ENCODE peak calls at places on chromosomes 11 and 22, in four cellular contexts. One of them, this sample, is unnamed.

GRCh38 chr22:48335442-48336139 is 1492.1 kb downstream of the BRD1 start:
- DNase-seq in lower leg skin: no peak
- DNase-seq in Caco-2: no peak
- DNase-seq in stomach: no peak
- DNase-seq in this sample: no peak

GRCh38 chr11:60864856-60865513 is 2.4 kb upstream of the ZP1 start:
- DNase-seq in lower leg skin: peak
- DNase-seq in Caco-2: no peak
- DNase-seq in stomach: no peak
- DNase-seq in this sample: no peak

GRCh38 chr11:111347723-111348115 is 31.4 kb downstream of the POU2AF1 start:
- DNase-seq in lower leg skin: peak
- DNase-seq in Caco-2: no peak
- DNase-seq in stomach: no peak
- DNase-seq in this sample: no peak

GRCh38 chr11:116376054-116376453 is 396.7 kb downstream of the BUD13 start:
- DNase-seq in lower leg skin: no peak
- DNase-seq in Caco-2: peak
- DNase-seq in stomach: no peak
- DNase-seq in this sample: no peak

GRCh38 chr11:33211153-33211552 is 46.0 kb upstream of the HIPK3 start:
- DNase-seq in lower leg skin: no peak
- DNase-seq in Caco-2: no peak
- DNase-seq in stomach: no peak
- DNase-seq in this sample: no peak

GRCh38 chr22:28462041-28462440 is 217.6 kb downstream of the TTC28 start:
- DNase-seq in lower leg skin: no peak
- DNase-seq in Caco-2: no peak
- DNase-seq in stomach: no peak
- DNase-seq in this sample: no peak

GRCh38 chr11:75429902-75430691 is 2.9 kb downstream of the KLHL35 start:
- DNase-seq in lower leg skin: no peak
- DNase-seq in Caco-2: peak
- DNase-seq in stomach: peak
- DNase-seq in this sample: peak

GRCh38 chr11:80165763-80166162 is 724.9 kb upstream of the TENM4 start:
- DNase-seq in lower leg skin: no peak
- DNase-seq in Caco-2: no peak
- DNase-seq in stomach: no peak
- DNase-seq in this sample: no peak

GRCh38 chr11:110903830-110904229 is 191.6 kb upstream of the ARHGAP20 start:
- DNase-seq in lower leg skin: no peak
- DNase-seq in Caco-2: no peak
- DNase-seq in stomach: no peak
- DNase-seq in this sample: no peak

GRCh38 chr11:46130286-46130937 is 9.2 kb upstream of the PHF21A start:
- DNase-seq in lower leg skin: no peak
- DNase-seq in Caco-2: no peak
- DNase-seq in stomach: no peak
- DNase-seq in this sample: no peak

GRCh38 chr22:41862160-41862529 is 29.2 kb downstream of the SREBF2 start:
- DNase-seq in lower leg skin: no peak
- DNase-seq in Caco-2: no peak
- DNase-seq in stomach: no peak
- DNase-seq in this sample: no peak

GRCh38 chr11:119448380-119448779 is 25.4 kb upstream of the THY1 start:
- DNase-seq in lower leg skin: no peak
- DNase-seq in Caco-2: no peak
- DNase-seq in stomach: no peak
- DNase-seq in this sample: no peak

GRCh38 chr11:69053169-69053477 is 4.4 kb downstream of the TPCN2 start:
- DNase-seq in lower leg skin: no peak
- DNase-seq in Caco-2: no peak
- DNase-seq in stomach: no peak
- DNase-seq in this sample: no peak

GRCh38 chr22:50267591-50268390 is 2.4 kb downstream of the MAPK11 start:
- DNase-seq in lower leg skin: no peak
- DNase-seq in Caco-2: peak
- DNase-seq in stomach: peak
- DNase-seq in this sample: no peak

GRCh38 chr22:36493690-36494110 is 12.3 kb upstream of the TXN2 start:
- DNase-seq in lower leg skin: no peak
- DNase-seq in Caco-2: no peak
- DNase-seq in stomach: no peak
- DNase-seq in this sample: peak

GRCh38 chr11:131581006-131581405 is 210.6 kb downstream of the NTM start:
- DNase-seq in lower leg skin: peak
- DNase-seq in Caco-2: no peak
- DNase-seq in stomach: no peak
- DNase-seq in this sample: no peak

GRCh38 chr11:12629601-12630313 is 44.5 kb upstream of the TEAD1 start:
- DNase-seq in lower leg skin: no peak
- DNase-seq in Caco-2: no peak
- DNase-seq in stomach: no peak
- DNase-seq in this sample: no peak

DNA sequence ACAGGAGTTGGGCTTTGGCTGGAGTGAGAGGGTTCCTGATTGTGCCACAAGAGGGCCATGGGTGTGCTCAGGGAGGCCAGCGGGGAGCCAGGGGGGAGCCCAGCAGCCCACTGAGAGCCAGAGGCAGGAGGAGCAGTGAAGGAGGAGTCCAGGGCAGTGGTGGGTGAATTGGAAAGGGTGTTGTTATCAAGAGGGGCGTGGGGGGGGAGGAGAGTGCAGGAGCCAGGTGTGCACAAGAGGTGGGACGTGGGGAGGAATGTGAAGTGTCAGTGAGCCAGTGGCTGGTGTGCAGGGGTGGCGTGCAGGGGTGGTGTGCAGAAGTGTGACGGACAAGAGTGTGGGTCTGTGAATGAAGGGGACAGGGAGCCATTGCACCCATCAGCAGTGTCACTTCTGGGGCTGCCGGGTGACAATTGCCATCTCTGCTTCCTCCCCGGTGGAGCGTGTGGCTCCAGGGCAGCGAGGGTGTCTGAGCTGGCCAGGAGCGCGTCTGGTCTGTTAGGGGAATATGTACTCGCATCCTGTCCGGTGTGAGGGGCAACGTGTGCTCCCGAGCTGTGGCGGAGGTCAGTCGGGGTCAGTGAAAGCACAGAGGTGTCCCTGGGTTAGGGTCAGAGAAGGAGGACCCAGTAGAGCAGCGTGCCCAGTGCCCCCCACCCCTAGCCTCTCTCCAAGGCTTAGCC is 1.7 kb downstream of the CLCF1 start:
- DNase-seq in lower leg skin: no peak
- DNase-seq in Caco-2: peak
- DNase-seq in stomach: peak
- DNase-seq in this sample: no peak
- TF ChIP-seq CTCF in lower leg skin: no peak
- TF ChIP-seq CTCF in Caco-2: peak
- TF ChIP-seq CTCF in stomach: peak
- TF ChIP-seq CTCF in this sample: no peak

GRCh38 chr11:71120346-71120963 is 131.9 kb downstream of the SHANK2 start:
- DNase-seq in lower leg skin: no peak
- DNase-seq in Caco-2: peak
- DNase-seq in stomach: peak
- DNase-seq in this sample: no peak
- TF ChIP-seq CTCF in lower leg skin: no peak
- TF ChIP-seq CTCF in Caco-2: peak
- TF ChIP-seq CTCF in stomach: no peak
- TF ChIP-seq CTCF in this sample: no peak

GRCh38 chr11:1221848-1222311 is 986 bp upstream of the MUC5B start:
- DNase-seq in lower leg skin: peak
- DNase-seq in Caco-2: no peak
- DNase-seq in stomach: no peak
- DNase-seq in this sample: no peak
- TF ChIP-seq CTCF in lower leg skin: no peak
- TF ChIP-seq CTCF in Caco-2: no peak
- TF ChIP-seq CTCF in stomach: no peak
- TF ChIP-seq CTCF in this sample: no peak

DNA sequence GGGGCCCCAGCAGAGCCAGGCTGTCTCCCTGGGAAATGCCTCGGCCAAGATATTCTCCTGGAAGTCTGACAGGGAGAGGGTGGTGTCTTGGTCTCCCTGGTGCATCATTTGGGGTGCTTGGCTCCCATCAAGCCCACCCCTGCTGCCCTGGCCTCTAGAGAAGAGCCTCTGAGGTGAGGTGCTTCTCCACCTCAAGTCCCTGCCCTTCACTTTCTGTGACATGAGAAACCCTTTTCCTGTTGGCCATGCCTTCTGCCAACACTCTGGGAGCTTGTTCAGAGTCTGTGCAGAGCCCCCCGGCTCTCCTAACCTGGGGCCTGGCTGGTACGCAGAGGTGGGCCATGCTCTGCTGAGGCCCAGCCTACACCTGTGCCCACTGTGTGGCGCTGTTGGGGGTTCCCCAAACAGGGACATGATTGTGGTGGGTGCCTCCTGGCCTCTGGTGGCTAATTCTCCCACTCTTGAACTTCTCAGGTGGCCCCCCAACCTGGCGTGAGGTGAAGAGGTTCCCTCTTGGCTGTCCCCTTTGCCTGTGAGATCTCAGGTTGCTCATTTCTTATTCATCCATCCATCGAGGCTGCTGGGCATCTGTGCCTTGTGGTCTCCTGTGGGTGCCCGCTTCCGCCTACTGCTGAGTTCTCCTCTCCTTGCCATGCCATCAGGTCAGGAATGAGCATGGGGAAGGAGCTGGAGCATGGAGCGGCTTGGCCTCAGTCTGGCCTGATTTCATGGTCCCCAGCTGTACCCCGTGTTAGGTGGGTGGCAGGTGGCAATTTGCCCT is 19.2 kb upstream of the DGCR8 start:
- DNase-seq in lower leg skin: no peak
- DNase-seq in Caco-2: no peak
- DNase-seq in stomach: no peak
- DNase-seq in this sample: no peak
- TF ChIP-seq CTCF in lower leg skin: no peak
- TF ChIP-seq CTCF in Caco-2: no peak
- TF ChIP-seq CTCF in stomach: no peak
- TF ChIP-seq CTCF in this sample: no peak

GRCh38 chr11:259374-259773 is 18.8 kb upstream of the NLRP6 start:
- DNase-seq in lower leg skin: no peak
- DNase-seq in Caco-2: no peak
- DNase-seq in stomach: no peak
- DNase-seq in this sample: no peak

GRCh38 chr11:255176-255575 is 18.4 kb downstream of the PSMD13 start:
- DNase-seq in lower leg skin: no peak
- DNase-seq in Caco-2: no peak
- DNase-seq in stomach: no peak
- DNase-seq in this sample: no peak

GRCh38 chr11:256952-257737 is 20.4 kb downstream of the PSMD13 start:
- DNase-seq in lower leg skin: no peak
- DNase-seq in Caco-2: no peak
- DNase-seq in stomach: no peak
- DNase-seq in this sample: no peak

GRCh38 chr11:255816-256215 is 19.0 kb downstream of the PSMD13 start:
- DNase-seq in lower leg skin: no peak
- DNase-seq in Caco-2: no peak
- DNase-seq in stomach: no peak
- DNase-seq in this sample: no peak

DNA sequence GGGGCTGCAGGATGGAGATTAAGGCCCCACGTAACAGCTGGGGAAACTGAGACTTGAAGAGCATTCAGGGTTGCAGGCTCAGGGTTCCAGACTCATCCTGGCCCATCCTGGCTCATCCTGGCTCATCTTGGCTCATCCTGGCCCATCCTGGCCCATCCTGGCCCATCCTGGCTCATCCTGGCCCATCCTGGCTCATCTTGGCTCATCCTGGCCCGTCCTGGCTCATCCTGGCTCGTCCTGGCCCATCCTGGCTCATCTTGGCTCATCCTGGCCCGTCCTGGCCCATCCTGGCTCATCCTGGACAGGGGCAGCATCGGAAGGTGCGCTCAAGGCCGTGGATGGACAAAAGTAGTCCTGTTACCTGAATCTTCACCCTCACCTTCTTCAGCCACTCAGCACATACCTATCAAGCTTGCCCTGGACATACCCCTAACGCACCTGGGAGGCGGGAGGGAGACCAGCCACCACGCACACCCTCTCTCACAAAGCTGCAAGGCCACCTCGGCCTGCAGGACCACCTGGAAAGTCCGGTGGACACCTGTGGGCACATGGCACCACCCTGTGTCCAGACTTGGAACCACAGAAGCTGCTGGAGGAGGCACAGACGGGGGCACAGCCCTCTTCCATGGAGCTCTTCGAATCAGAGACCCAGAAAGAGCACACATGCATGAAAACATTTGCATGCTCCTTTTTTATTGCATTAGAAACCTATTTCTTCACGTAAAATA is 20.3 kb upstream of the NLRP6 start:
- DNase-seq in lower leg skin: no peak
- DNase-seq in Caco-2: peak
- DNase-seq in stomach: no peak
- DNase-seq in this sample: no peak
- TF ChIP-seq CTCF in lower leg skin: no peak
- TF ChIP-seq CTCF in Caco-2: peak
- TF ChIP-seq CTCF in stomach: no peak
- TF ChIP-seq CTCF in this sample: no peak

GRCh38 chr11:106306942-106307341 is 229.5 kb downstream of the AASDHPPT start:
- DNase-seq in lower leg skin: no peak
- DNase-seq in Caco-2: peak
- DNase-seq in stomach: no peak
- DNase-seq in this sample: no peak
- TF ChIP-seq CTCF in lower leg skin: no peak
- TF ChIP-seq CTCF in Caco-2: peak
- TF ChIP-seq CTCF in stomach: no peak
- TF ChIP-seq CTCF in this sample: no peak

This sample was measured in activated B cell treated with CpG ODN at 0.5 μM for 24 hours.